ENCODE peak calls at places on chromosomes 2 and 18, in ten cellular contexts. U is tibial nerve; Z is uterus; P is CD8-positive, alpha-beta T cell; M is mammary epithelial cell; T is HCT116; X is A549; E is astrocyte; V is stomach; J is DND-41. W is an unnamed sample.

GRCh38 chr18:10745232-10745631 is 219.4 kb downstream of the NAPG start:
- DNase-seq in U (no peak), Z (no peak), P (no peak), M (no peak), T (no peak), X (no peak), E (no peak), V (no peak), J (no peak), W (no peak)

GRCh38 chr2:26764906-26765305 is 822 bp downstream of the SLC35F6 start:
- DNase-seq in U (no peak), Z (no peak), P (no peak), M (no peak), T (no peak), X (no peak), E (no peak), V (no peak), J (no peak), W (no peak)

GRCh38 chr2:171225302-171225980 is 64.7 kb upstream of the TLK1 start:
- DNase-seq in U (no peak), Z (no peak), P (no peak), M (peak; percentile 91), T (peak; percentile 88), X (no peak), E (peak; percentile 94), V (no peak), J (no peak), W (no peak)

GRCh38 chr2:33275689-33276444 is 200.6 kb upstream of the RASGRP3 start:
- DNase-seq in U (no peak), Z (peak; percentile 51), P (peak; percentile 10), M (peak; percentile 50), T (peak; percentile 6), X (peak; percentile 93), E (peak; percentile 98), V (peak; percentile 53), J (no peak), W (no peak)

GRCh38 chr2:33488715-33489540 is 12.5 kb downstream of the RASGRP3 start:
- DNase-seq in U (no peak), Z (no peak), P (no peak), M (no peak), T (no peak), X (no peak), E (no peak), V (no peak), J (no peak), W (no peak)

GRCh38 chr2:30867385-30867784 is 60.1 kb upstream of the CAPN13 start:
- DNase-seq in U (no peak), Z (no peak), P (no peak), M (no peak), T (no peak), X (no peak), E (no peak), V (no peak), J (no peak), W (no peak)

GRCh38 chr18:42255908-42256765 is 301.1 kb downstream of the PIK3C3 start:
- DNase-seq in U (no peak), Z (no peak), P (no peak), M (peak; percentile 67), T (no peak), X (no peak), E (no peak), V (no peak), J (no peak), W (no peak)

GRCh38 chr2:69946351-69947077 is 14.9 kb downstream of the ASPRV1 start:
- DNase-seq in U (no peak), Z (no peak), P (no peak), M (peak; percentile 89), T (peak; percentile 34), X (peak; percentile 60), E (peak; percentile 57), V (peak; percentile 38), J (peak; percentile 78), W (no peak)

GRCh38 chr2:173571887-173572680 is 217.4 kb downstream of the CDCA7 start:
- DNase-seq in U (no peak), Z (no peak), P (no peak), M (no peak), T (no peak), X (no peak), E (no peak), V (no peak), J (no peak), W (no peak)

GRCh38 chr2:173571021-173571821 is 216.5 kb downstream of the CDCA7 start:
- DNase-seq in U (no peak), Z (no peak), P (no peak), M (peak; percentile 30), T (peak; percentile 24), X (peak; percentile 62), E (no peak), V (no peak), J (no peak), W (no peak)

GRCh38 chr2:173572848-173573247 is 218.2 kb downstream of the CDCA7 start:
- DNase-seq in U (no peak), Z (no peak), P (no peak), M (no peak), T (no peak), X (no peak), E (no peak), V (no peak), J (peak; percentile 37), W (no peak)

DNA sequence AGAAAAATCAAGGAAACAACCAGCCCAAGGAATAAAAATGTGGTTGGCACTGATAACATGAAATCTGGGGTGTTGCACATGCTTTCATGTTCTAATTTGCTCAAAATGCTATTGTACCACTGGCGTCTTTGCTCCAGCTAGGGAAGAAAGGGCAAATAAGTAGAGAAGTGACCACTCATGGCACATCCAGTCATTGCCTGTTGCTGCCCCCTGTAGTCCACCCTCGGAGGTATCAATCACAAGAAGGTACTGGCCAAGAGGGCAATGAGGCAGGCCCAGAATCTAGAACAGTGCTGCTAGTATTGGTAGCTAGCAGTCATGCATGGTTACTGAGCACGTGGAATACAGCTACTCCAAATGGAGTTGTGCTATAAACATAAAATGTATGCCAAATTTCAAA is 213.4 kb downstream of the CDCA7 start:
- DNase-seq in U (peak; percentile 19), Z (no peak), P (no peak), M (no peak), T (peak; percentile 37), X (no peak), E (no peak), V (no peak), J (peak; percentile 22), W (no peak)
- TF ChIP-seq CTCF in U (no peak), Z (no peak), P (no peak), M (peak; percentile 25), T (peak; percentile 64), X (peak; percentile 53), E (peak; percentile 16), V (no peak), J (peak; percentile 44), W (no peak)

GRCh38 chr2:392921-393270 is 105.0 kb upstream of the ALKAL2 start:
- DNase-seq in U (no peak), Z (no peak), P (no peak), M (no peak), T (no peak), X (no peak), E (no peak), V (no peak), J (peak; percentile 42), W (no peak)

GRCh38 chr2:397561-398325 is 109.9 kb upstream of the ALKAL2 start:
- DNase-seq in U (no peak), Z (no peak), P (no peak), M (no peak), T (no peak), X (no peak), E (no peak), V (no peak), J (no peak), W (no peak)

GRCh38 chr2:393711-394696 is 106.1 kb upstream of the ALKAL2 start:
- DNase-seq in U (no peak), Z (no peak), P (peak; percentile 31), M (peak; percentile 46), T (no peak), X (no peak), E (peak; percentile 66), V (no peak), J (peak; percentile 93), W (peak; percentile 86)

GRCh38 chr2:396903-397302 is 109.0 kb upstream of the ALKAL2 start:
- DNase-seq in U (no peak), Z (no peak), P (no peak), M (no peak), T (no peak), X (no peak), E (no peak), V (no peak), J (no peak), W (no peak)

DNA sequence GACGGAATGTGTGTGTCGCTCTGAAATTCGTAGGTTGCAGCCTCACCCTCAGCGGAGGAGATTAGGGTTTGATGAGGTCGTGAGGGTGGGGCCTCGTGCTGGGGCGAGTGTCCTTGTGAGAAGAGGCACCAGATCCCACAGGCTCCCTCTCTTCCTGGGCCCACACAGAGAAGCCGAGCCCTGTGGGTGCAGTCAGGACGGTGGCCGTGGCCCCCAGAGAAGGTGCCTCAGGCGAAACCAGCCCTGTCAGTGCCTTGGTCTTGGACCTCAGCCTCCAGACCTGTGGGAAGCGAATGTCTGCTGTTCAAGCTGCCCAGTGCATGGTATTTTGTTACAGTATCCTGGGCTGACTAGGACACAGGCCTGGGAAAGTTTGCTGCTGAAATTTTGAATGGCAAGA is 108.0 kb upstream of the ALKAL2 start:
- DNase-seq in U (no peak), Z (no peak), P (no peak), M (no peak), T (no peak), X (no peak), E (no peak), V (no peak), J (no peak), W (no peak)
- H3K9me3 ChIP-seq in U (no peaks in the 10 kb centered on the region), Z (no peaks in the 10 kb centered on the region), P (no peaks in the 10 kb centered on the region), M (peaks cover 8% of the 10 kb centered on the region), T (no peaks in the 10 kb centered on the region), X (peaks cover 9% of the 10 kb centered on the region), E (no peaks in the 10 kb centered on the region), V (no peaks in the 10 kb centered on the region), J (no peaks in the 10 kb centered on the region), W (no peaks in the 10 kb centered on the region)

DNA sequence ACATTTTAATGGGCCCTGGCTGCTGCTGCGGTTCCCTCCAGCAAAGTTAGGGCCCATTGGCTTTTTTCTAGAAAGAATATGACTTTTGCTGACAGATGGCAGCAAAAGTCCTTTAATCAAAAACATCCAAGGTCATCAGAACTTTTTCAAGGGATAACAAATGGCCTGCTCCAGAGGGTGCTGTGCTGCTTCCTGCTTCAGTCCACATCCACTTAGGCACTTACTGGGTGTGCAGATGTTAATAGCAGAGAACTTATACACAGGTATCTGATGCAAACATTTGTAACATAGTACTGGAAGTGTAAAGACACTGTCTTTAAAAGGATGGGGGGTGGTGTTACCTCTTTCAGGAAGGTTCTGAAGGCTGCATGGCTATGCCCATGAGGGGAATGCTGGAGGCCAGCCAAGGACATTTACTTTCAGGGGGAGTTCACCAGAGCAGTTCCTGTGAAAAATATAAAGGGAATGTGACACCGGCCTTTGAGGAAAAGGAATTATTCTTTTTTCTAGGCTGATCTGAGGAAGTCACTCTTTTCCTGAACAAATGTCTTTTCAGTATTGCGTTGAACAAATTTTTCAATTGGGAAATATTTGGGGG is 5.6 kb downstream of the HOXD8 start:
- DNase-seq in U (no peak), Z (peak; percentile 66), P (no peak), M (no peak), T (no peak), X (no peak), E (no peak), V (no peak), J (no peak), W (peak; percentile 51)
- TF ChIP-seq CTCF in U (no peak), Z (no peak), P (no peak), M (peak; percentile 4), T (peak; percentile 44), X (no peak), E (no peak), V (no peak), J (no peak), W (no peak)

GRCh38 chr18:2818281-2818680 is 28.5 kb upstream of the EMILIN2 start:
- DNase-seq in U (no peak), Z (no peak), P (no peak), M (no peak), T (no peak), X (no peak), E (no peak), V (no peak), J (no peak), W (no peak)

GRCh38 chr18:2811416-2811815 is 35.4 kb upstream of the EMILIN2 start:
- DNase-seq in U (no peak), Z (no peak), P (no peak), M (no peak), T (no peak), X (no peak), E (no peak), V (no peak), J (no peak), W (no peak)

DNA sequence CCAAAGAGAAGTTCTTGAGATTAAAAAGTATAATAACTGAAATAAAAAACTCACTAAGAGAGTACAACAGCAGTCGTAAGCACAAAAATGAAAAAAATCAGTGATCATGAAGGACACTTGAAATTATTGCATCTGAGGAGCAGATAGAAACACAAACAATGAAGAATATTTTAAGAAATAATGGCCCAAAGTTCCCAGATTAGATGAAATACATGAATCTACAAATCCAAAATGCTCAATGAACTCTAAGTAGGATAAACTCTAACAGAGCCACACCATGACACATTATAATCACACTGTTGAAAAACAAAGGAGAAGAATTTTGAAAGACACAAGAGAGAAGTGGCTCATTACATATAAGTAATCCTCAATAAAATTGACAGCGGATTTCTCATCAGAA is 31.9 kb upstream of the EMILIN2 start:
- DNase-seq in U (no peak), Z (no peak), P (no peak), M (no peak), T (no peak), X (no peak), E (no peak), V (no peak), J (no peak), W (no peak)
- H3K9me3 ChIP-seq in U (peaks cover 48% of the 10 kb centered on the region), Z (peaks cover 5% of the 10 kb centered on the region), P (no peaks in the 10 kb centered on the region), M (no peaks in the 10 kb centered on the region), T (no peaks in the 10 kb centered on the region), X (peaks cover 9% of the 10 kb centered on the region), E (no peaks in the 10 kb centered on the region), V (no peaks in the 10 kb centered on the region), J (peaks cover 5% of the 10 kb centered on the region), W (peaks cover 5% of the 10 kb centered on the region)